ENCODE peak calls at places on chromosomes 13 and 19, in nine cellular contexts. One of them, this sample, is unnamed.

GRCh38 chr13:34437873-34438272 is 504.2 kb upstream of the NBEA start:
- DNase-seq in stimulated activated CD8-positive, alpha-beta memory T cell treated with anti-CD3 and anti-CD28 coated beads, Interleukin-2, amount 100 ng/mL, for 48 hours: no peak
- DNase-seq in NCI-H69: no peak
- DNase-seq in C1 segment of cervical spinal cord: no peak
- DNase-seq in mucosa of gallbladder: no peak
- DNase-seq in lung microvascular endothelial cell: no peak
- DNase-seq in neuronal stem cell: no peak
- DNase-seq in endothelial cell of umbilical vein: no peak
- DNase-seq in activated T-helper 1 cell treated with Interleukin-2 at 50 U/mL for 16 hours: no peak
- DNase-seq in this sample: no peak

GRCh38 chr19:18049390-18049789 is 37.3 kb downstream of the IL12RB1 start:
- DNase-seq in endothelial cell of umbilical vein: peak
- DNase-seq in activated T-helper 1 cell treated with Interleukin-2 at 50 U/mL for 16 hours: no peak
- DNase-seq in neuronal stem cell: no peak
- DNase-seq in mucosa of gallbladder: peak
- DNase-seq in stimulated activated CD8-positive, alpha-beta memory T cell treated with anti-CD3 and anti-CD28 coated beads, Interleukin-2, amount 100 ng/mL, for 48 hours: no peak
- DNase-seq in C1 segment of cervical spinal cord: peak
- DNase-seq in lung microvascular endothelial cell: peak
- DNase-seq in NCI-H69: peak
- DNase-seq in this sample: peak

GRCh38 chr13:99178636-99179035 is 22.0 kb upstream of the UBAC2 start:
- DNase-seq in endothelial cell of umbilical vein: no peak
- DNase-seq in C1 segment of cervical spinal cord: no peak
- DNase-seq in mucosa of gallbladder: no peak
- DNase-seq in activated T-helper 1 cell treated with Interleukin-2 at 50 U/mL for 16 hours: no peak
- DNase-seq in NCI-H69: no peak
- DNase-seq in neuronal stem cell: no peak
- DNase-seq in stimulated activated CD8-positive, alpha-beta memory T cell treated with anti-CD3 and anti-CD28 coated beads, Interleukin-2, amount 100 ng/mL, for 48 hours: no peak
- DNase-seq in lung microvascular endothelial cell: no peak
- DNase-seq in this sample: no peak

GRCh38 chr19:10508707-10509106 is 5.6 kb upstream of the KEAP1 start:
- DNase-seq in lung microvascular endothelial cell: no peak
- DNase-seq in stimulated activated CD8-positive, alpha-beta memory T cell treated with anti-CD3 and anti-CD28 coated beads, Interleukin-2, amount 100 ng/mL, for 48 hours: peak
- DNase-seq in mucosa of gallbladder: no peak
- DNase-seq in neuronal stem cell: no peak
- DNase-seq in endothelial cell of umbilical vein: no peak
- DNase-seq in C1 segment of cervical spinal cord: no peak
- DNase-seq in NCI-H69: no peak
- DNase-seq in activated T-helper 1 cell treated with Interleukin-2 at 50 U/mL for 16 hours: no peak
- DNase-seq in this sample: no peak

GRCh38 chr13:113915786-113916329 is 52.0 kb upstream of the GAS6 start:
- DNase-seq in mucosa of gallbladder: no peak
- DNase-seq in stimulated activated CD8-positive, alpha-beta memory T cell treated with anti-CD3 and anti-CD28 coated beads, Interleukin-2, amount 100 ng/mL, for 48 hours: no peak
- DNase-seq in endothelial cell of umbilical vein: no peak
- DNase-seq in C1 segment of cervical spinal cord: no peak
- DNase-seq in activated T-helper 1 cell treated with Interleukin-2 at 50 U/mL for 16 hours: no peak
- DNase-seq in NCI-H69: no peak
- DNase-seq in lung microvascular endothelial cell: no peak
- DNase-seq in neuronal stem cell: no peak
- DNase-seq in this sample: no peak

GRCh38 chr13:30319703-30320102 is 12.4 kb upstream of the KATNAL1 start:
- DNase-seq in activated T-helper 1 cell treated with Interleukin-2 at 50 U/mL for 16 hours: no peak
- DNase-seq in endothelial cell of umbilical vein: no peak
- DNase-seq in C1 segment of cervical spinal cord: peak
- DNase-seq in mucosa of gallbladder: no peak
- DNase-seq in stimulated activated CD8-positive, alpha-beta memory T cell treated with anti-CD3 and anti-CD28 coated beads, Interleukin-2, amount 100 ng/mL, for 48 hours: no peak
- DNase-seq in NCI-H69: peak
- DNase-seq in lung microvascular endothelial cell: no peak
- DNase-seq in neuronal stem cell: no peak
- DNase-seq in this sample: no peak

GRCh38 chr13:69108486-69108885 is 999.1 kb upstream of the ATXN8OS start:
- DNase-seq in activated T-helper 1 cell treated with Interleukin-2 at 50 U/mL for 16 hours: no peak
- DNase-seq in mucosa of gallbladder: no peak
- DNase-seq in NCI-H69: no peak
- DNase-seq in neuronal stem cell: no peak
- DNase-seq in stimulated activated CD8-positive, alpha-beta memory T cell treated with anti-CD3 and anti-CD28 coated beads, Interleukin-2, amount 100 ng/mL, for 48 hours: no peak
- DNase-seq in lung microvascular endothelial cell: no peak
- DNase-seq in endothelial cell of umbilical vein: no peak
- DNase-seq in C1 segment of cervical spinal cord: no peak
- DNase-seq in this sample: no peak

GRCh38 chr13:65470781-65471180 is 1759.4 kb downstream of the PCDH9 start:
- DNase-seq in stimulated activated CD8-positive, alpha-beta memory T cell treated with anti-CD3 and anti-CD28 coated beads, Interleukin-2, amount 100 ng/mL, for 48 hours: no peak
- DNase-seq in NCI-H69: no peak
- DNase-seq in activated T-helper 1 cell treated with Interleukin-2 at 50 U/mL for 16 hours: no peak
- DNase-seq in neuronal stem cell: no peak
- DNase-seq in mucosa of gallbladder: no peak
- DNase-seq in C1 segment of cervical spinal cord: no peak
- DNase-seq in lung microvascular endothelial cell: no peak
- DNase-seq in endothelial cell of umbilical vein: no peak
- DNase-seq in this sample: no peak

GRCh38 chr13:45207319-45207718 is 6.5 kb upstream of the KCTD4 start:
- DNase-seq in neuronal stem cell: no peak
- DNase-seq in lung microvascular endothelial cell: peak
- DNase-seq in endothelial cell of umbilical vein: no peak
- DNase-seq in NCI-H69: peak
- DNase-seq in activated T-helper 1 cell treated with Interleukin-2 at 50 U/mL for 16 hours: no peak
- DNase-seq in mucosa of gallbladder: no peak
- DNase-seq in C1 segment of cervical spinal cord: no peak
- DNase-seq in stimulated activated CD8-positive, alpha-beta memory T cell treated with anti-CD3 and anti-CD28 coated beads, Interleukin-2, amount 100 ng/mL, for 48 hours: no peak
- DNase-seq in this sample: no peak

GRCh38 chr19:7866399-7867091 is 7.6 kb downstream of the PRR36 start:
- DNase-seq in neuronal stem cell: no peak
- DNase-seq in endothelial cell of umbilical vein: no peak
- DNase-seq in activated T-helper 1 cell treated with Interleukin-2 at 50 U/mL for 16 hours: no peak
- DNase-seq in NCI-H69: no peak
- DNase-seq in lung microvascular endothelial cell: no peak
- DNase-seq in mucosa of gallbladder: no peak
- DNase-seq in C1 segment of cervical spinal cord: no peak
- DNase-seq in stimulated activated CD8-positive, alpha-beta memory T cell treated with anti-CD3 and anti-CD28 coated beads, Interleukin-2, amount 100 ng/mL, for 48 hours: no peak
- DNase-seq in this sample: no peak

GRCh38 chr19:480016-480855 is 16.1 kb upstream of the MADCAM1 start:
- DNase-seq in endothelial cell of umbilical vein: peak
- DNase-seq in activated T-helper 1 cell treated with Interleukin-2 at 50 U/mL for 16 hours: peak
- DNase-seq in lung microvascular endothelial cell: peak
- DNase-seq in mucosa of gallbladder: peak
- DNase-seq in C1 segment of cervical spinal cord: peak
- DNase-seq in neuronal stem cell: peak
- DNase-seq in NCI-H69: peak
- DNase-seq in stimulated activated CD8-positive, alpha-beta memory T cell treated with anti-CD3 and anti-CD28 coated beads, Interleukin-2, amount 100 ng/mL, for 48 hours: peak
- DNase-seq in this sample: peak

GRCh38 chr13:76745246-76746200 is 140.7 kb downstream of the KCTD12 start:
- DNase-seq in lung microvascular endothelial cell: peak
- DNase-seq in mucosa of gallbladder: no peak
- DNase-seq in neuronal stem cell: no peak
- DNase-seq in endothelial cell of umbilical vein: peak
- DNase-seq in NCI-H69: no peak
- DNase-seq in stimulated activated CD8-positive, alpha-beta memory T cell treated with anti-CD3 and anti-CD28 coated beads, Interleukin-2, amount 100 ng/mL, for 48 hours: no peak
- DNase-seq in C1 segment of cervical spinal cord: peak
- DNase-seq in activated T-helper 1 cell treated with Interleukin-2 at 50 U/mL for 16 hours: no peak
- DNase-seq in this sample: no peak

GRCh38 chr19:55251296-55252081 is 7.3 kb downstream of the PPP6R1 start:
- DNase-seq in mucosa of gallbladder: no peak
- DNase-seq in endothelial cell of umbilical vein: peak
- DNase-seq in stimulated activated CD8-positive, alpha-beta memory T cell treated with anti-CD3 and anti-CD28 coated beads, Interleukin-2, amount 100 ng/mL, for 48 hours: peak
- DNase-seq in activated T-helper 1 cell treated with Interleukin-2 at 50 U/mL for 16 hours: no peak
- DNase-seq in lung microvascular endothelial cell: peak
- DNase-seq in NCI-H69: no peak
- DNase-seq in neuronal stem cell: no peak
- DNase-seq in C1 segment of cervical spinal cord: no peak
- DNase-seq in this sample: peak

GRCh38 chr19:39563408-39563807 is 23.4 kb upstream of the EID2 start:
- DNase-seq in lung microvascular endothelial cell: no peak
- DNase-seq in activated T-helper 1 cell treated with Interleukin-2 at 50 U/mL for 16 hours: no peak
- DNase-seq in C1 segment of cervical spinal cord: no peak
- DNase-seq in stimulated activated CD8-positive, alpha-beta memory T cell treated with anti-CD3 and anti-CD28 coated beads, Interleukin-2, amount 100 ng/mL, for 48 hours: no peak
- DNase-seq in mucosa of gallbladder: no peak
- DNase-seq in endothelial cell of umbilical vein: no peak
- DNase-seq in neuronal stem cell: no peak
- DNase-seq in NCI-H69: no peak
- DNase-seq in this sample: peak

GRCh38 chr19:33373701-33374405 is at the start of gene CEBPG:
- DNase-seq in mucosa of gallbladder: no peak
- DNase-seq in stimulated activated CD8-positive, alpha-beta memory T cell treated with anti-CD3 and anti-CD28 coated beads, Interleukin-2, amount 100 ng/mL, for 48 hours: peak
- DNase-seq in NCI-H69: peak
- DNase-seq in lung microvascular endothelial cell: peak
- DNase-seq in neuronal stem cell: peak
- DNase-seq in endothelial cell of umbilical vein: peak
- DNase-seq in activated T-helper 1 cell treated with Interleukin-2 at 50 U/mL for 16 hours: peak
- DNase-seq in C1 segment of cervical spinal cord: peak
- DNase-seq in this sample: peak

GRCh38 chr13:42652642-42653415 is 78.9 kb downstream of the TNFSF11 start:
- DNase-seq in activated T-helper 1 cell treated with Interleukin-2 at 50 U/mL for 16 hours: no peak
- DNase-seq in stimulated activated CD8-positive, alpha-beta memory T cell treated with anti-CD3 and anti-CD28 coated beads, Interleukin-2, amount 100 ng/mL, for 48 hours: no peak
- DNase-seq in mucosa of gallbladder: no peak
- DNase-seq in NCI-H69: no peak
- DNase-seq in endothelial cell of umbilical vein: no peak
- DNase-seq in C1 segment of cervical spinal cord: no peak
- DNase-seq in neuronal stem cell: no peak
- DNase-seq in lung microvascular endothelial cell: no peak
- DNase-seq in this sample: no peak

GRCh38 chr19:6970478-6970877 is 50.8 kb downstream of the MBD3L2B start:
- DNase-seq in lung microvascular endothelial cell: no peak
- DNase-seq in stimulated activated CD8-positive, alpha-beta memory T cell treated with anti-CD3 and anti-CD28 coated beads, Interleukin-2, amount 100 ng/mL, for 48 hours: no peak
- DNase-seq in mucosa of gallbladder: no peak
- DNase-seq in NCI-H69: no peak
- DNase-seq in activated T-helper 1 cell treated with Interleukin-2 at 50 U/mL for 16 hours: no peak
- DNase-seq in neuronal stem cell: no peak
- DNase-seq in C1 segment of cervical spinal cord: no peak
- DNase-seq in endothelial cell of umbilical vein: no peak
- DNase-seq in this sample: no peak

GRCh38 chr13:94711561-94712286 is 621 bp downstream of the SOX21 start:
- DNase-seq in activated T-helper 1 cell treated with Interleukin-2 at 50 U/mL for 16 hours: no peak
- DNase-seq in mucosa of gallbladder: no peak
- DNase-seq in endothelial cell of umbilical vein: peak
- DNase-seq in stimulated activated CD8-positive, alpha-beta memory T cell treated with anti-CD3 and anti-CD28 coated beads, Interleukin-2, amount 100 ng/mL, for 48 hours: no peak
- DNase-seq in NCI-H69: peak
- DNase-seq in C1 segment of cervical spinal cord: peak
- DNase-seq in neuronal stem cell: no peak
- DNase-seq in lung microvascular endothelial cell: peak
- DNase-seq in this sample: no peak

GRCh38 chr13:80341771-80342271 is 895 bp upstream of the SPRY2 start:
- DNase-seq in endothelial cell of umbilical vein: peak
- DNase-seq in neuronal stem cell: peak
- DNase-seq in mucosa of gallbladder: no peak
- DNase-seq in stimulated activated CD8-positive, alpha-beta memory T cell treated with anti-CD3 and anti-CD28 coated beads, Interleukin-2, amount 100 ng/mL, for 48 hours: no peak
- DNase-seq in C1 segment of cervical spinal cord: peak
- DNase-seq in lung microvascular endothelial cell: peak
- DNase-seq in NCI-H69: peak
- DNase-seq in activated T-helper 1 cell treated with Interleukin-2 at 50 U/mL for 16 hours: no peak
- DNase-seq in this sample: peak

This sample was measured in thyroid gland.